ENCODE peak calls at places on chromosomes 7 and 10, in eight cellular contexts. O is naive thymus-derived CD8-positive, alpha-beta T cell; R is esophagus squamous epithelium; C is NAMALWA; L is fibroblast of gingiva; E is cardiac septum; B is EL; N is fibroblast of the conjunctiva. F is an unnamed sample.

GRCh38 chr7:29968683-29969457 is 20.7 kb downstream of the SCRN1 start:
- DNase-seq in E (no peak), L (no peak), O (no peak), R (no peak), N (no peak), C (no peak), B (peak; percentile 88), F (no peak)

GRCh38 chr7:130917669-130918128 is 183.7 kb upstream of the KLF14 start:
- DNase-seq in L (no peak), N (no peak), R (no peak), C (no peak), O (no peak), B (peak; percentile 78), E (no peak), F (no peak)

GRCh38 chr10:64486149-64486548 is 964.9 kb downstream of the REEP3 start:
- DNase-seq in C (no peak), L (no peak), N (peak; percentile 30), R (no peak), B (peak; percentile 45), E (no peak), O (no peak), F (no peak)

GRCh38 chr7:2201686-2202360 is 30.9 kb downstream of the MAD1L1 start:
- DNase-seq in L (no peak), R (no peak), N (no peak), E (peak; percentile 70), B (no peak), C (no peak), O (no peak), F (no peak)

GRCh38 chr7:55177068-55177530 is 158.3 kb downstream of the EGFR start:
- DNase-seq in E (no peak), B (no peak), R (no peak), N (no peak), L (no peak), O (no peak), C (no peak), F (no peak)

GRCh38 chr7:142263598-142264380 is 5.9 kb upstream of the PRSS58 start:
- DNase-seq in E (no peak), O (no peak), C (no peak), R (no peak), L (no peak), N (no peak), B (peak; percentile 46), F (no peak)

GRCh38 chr10:118564652-118565051 is 30.8 kb downstream of the PRLHR start:
- DNase-seq in O (no peak), E (no peak), C (no peak), R (no peak), N (no peak), B (peak; percentile 13), L (peak; percentile 8), F (no peak)

GRCh38 chr7:32761451-32762320 is 129.9 kb downstream of the KBTBD2 start:
- DNase-seq in B (no peak), L (no peak), E (no peak), C (no peak), R (no peak), N (no peak), O (no peak), F (no peak)

GRCh38 chr10:132371641-132372081 is 25.3 kb upstream of the PWWP2B start:
- DNase-seq in B (no peak), N (no peak), R (no peak), O (no peak), C (peak; percentile 56), L (no peak), E (no peak), F (no peak)